ENCODE peak calls at places on chromosomes 6 and 20, in four cellular contexts. P is lower leg skin, W is AG10803, Y is cardiac muscle cell. T is an unnamed sample.
A peak's percentile ranks its signal among the peaks of the same experiment; 100 is the strongest.

GRCh38 chr6:138508676-138508988 is 9.3 kb upstream of the NHSL1 start:
- DNase-seq in P (no peak), W (no peak), Y (no peak), T (no peak)

GRCh38 chr6:39005774-39006173 is 42.8 kb upstream of the GLP1R start:
- DNase-seq in P (no peak), W (no peak), Y (no peak), T (no peak)

GRCh38 chr6:133236898-133237297 is 4.3 kb upstream of the EYA4 start:
- DNase-seq in P (no peak), W (peak; percentile 9), Y (no peak), T (no peak)

GRCh38 chr6:21593927-21594421 is 423 bp downstream of the SOX4 start:
- DNase-seq in P (no peak), W (peak; percentile 71), Y (peak; percentile 68), T (no peak)

GRCh38 chr6:53306819-53307347 is 41.9 kb downstream of the ELOVL5 start:
- DNase-seq in P (no peak), W (no peak), Y (no peak), T (no peak)

GRCh38 chr6:133756046-133756445 is 132.9 kb upstream of the TCF21 start:
- DNase-seq in P (no peak), W (peak; percentile 63), Y (no peak), T (no peak)

GRCh38 chr20:6783752-6784725 is 16.6 kb downstream of the BMP2 start:
- DNase-seq in P (no peak), W (peak; percentile 68), Y (no peak), T (no peak)

GRCh38 chr6:110645685-110646418 is 169.4 kb downstream of the CDK19 start:
- DNase-seq in P (no peak), W (no peak), Y (no peak), T (no peak)

GRCh38 chr6:4943716-4944115 is 60.1 kb downstream of the RPP40 start:
- DNase-seq in P (no peak), W (no peak), Y (no peak), T (no peak)

GRCh38 chr20:35010405-35011192 is 54.9 kb downstream of the MYH7B start:
- DNase-seq in P (peak; percentile 79), W (no peak), Y (peak; percentile 72), T (peak; percentile 64)

GRCh38 chr6:35496036-35496850 is 636 bp downstream of the TEAD3 start:
- DNase-seq in P (peak; percentile 91), W (peak; percentile 30), Y (peak; percentile 73), T (no peak)

GRCh38 chr6:132401941-132402275 is 633 bp upstream of the MOXD1 start:
- DNase-seq in P (no peak), W (no peak), Y (no peak), T (no peak)

GRCh38 chr20:25083141-25083772 is 1.3 kb upstream of the VSX1 start:
- DNase-seq in P (peak; percentile 72), W (no peak), Y (no peak), T (peak; percentile 50)

GRCh38 chr6:105807905-105808304 is 278.2 kb upstream of the PRDM1 start:
- DNase-seq in P (no peak), W (no peak), Y (no peak), T (no peak)

GRCh38 chr6:32752580-32752979 is 10.8 kb downstream of the HLA-DQB2 start:
- DNase-seq in P (no peak), W (no peak), Y (no peak), T (no peak)

GRCh38 chr6:43669922-43670622 is 17.5 kb downstream of the MRPS18A start:
- DNase-seq in P (no peak), W (no peak), Y (peak; percentile 60), T (no peak)
- TF ChIP-seq CTCF in P (no peak), W (no peak), Y (no peak), T (no peak)

GRCh38 chr6:14151773-14152172 is 34.2 kb downstream of the CD83 start:
- DNase-seq in P (no peak), W (no peak), Y (no peak), T (no peak)
- TF ChIP-seq CTCF in P (no peak), W (no peak), Y (no peak), T (no peak)

DNA sequence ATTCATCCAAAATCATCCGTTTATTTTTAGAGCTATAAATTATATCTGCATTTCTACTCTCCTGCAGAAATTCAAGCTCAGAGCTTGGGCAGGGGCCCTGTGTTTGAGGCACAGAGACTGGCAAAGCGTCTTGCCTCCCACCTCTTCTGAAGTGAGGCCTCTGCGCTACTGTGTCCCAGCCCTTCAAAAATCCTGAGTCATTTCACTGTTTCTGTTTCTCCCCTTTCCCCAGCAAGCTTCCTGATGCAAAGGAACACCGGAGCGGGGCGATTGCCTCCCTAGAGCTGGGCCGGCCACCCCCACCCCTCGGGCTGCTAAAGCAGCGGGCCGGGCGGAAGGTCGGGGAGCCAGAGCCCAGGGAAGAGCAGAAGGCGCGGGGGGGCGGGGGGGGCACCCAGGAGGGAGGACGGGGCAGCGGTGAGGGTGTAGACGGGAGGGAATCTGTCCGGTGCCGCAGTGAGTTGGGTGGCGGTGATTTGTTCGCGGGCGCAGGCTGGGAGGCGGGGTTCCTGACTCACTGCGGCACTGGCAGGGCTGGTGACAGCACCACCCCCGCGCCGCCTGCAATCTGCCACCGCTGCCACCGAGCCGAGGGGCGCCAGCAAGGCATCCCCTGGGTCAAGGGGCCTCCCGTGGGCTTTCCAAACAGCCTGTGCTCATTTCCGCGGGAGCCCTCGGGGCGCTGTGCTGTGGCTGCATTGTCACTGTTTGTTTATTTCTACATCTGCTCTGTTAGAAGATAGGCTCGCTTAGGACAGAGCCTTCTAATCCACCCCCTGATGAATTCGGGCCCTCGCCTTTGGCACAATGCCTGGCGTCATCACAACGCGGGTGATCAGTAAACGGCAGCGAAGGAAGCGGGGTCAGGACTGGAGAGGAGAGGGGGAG is 46.5 kb upstream of the SNAP25 start:
- DNase-seq in P (no peak), W (peak; percentile 5), Y (peak; percentile 45), T (peak; percentile 72)
- TF ChIP-seq CTCF in P (no peak), W (no peak), Y (no peak), T (no peak)

GRCh38 chr6:70905676-70906075 is 51.2 kb downstream of the B3GAT2 start:
- DNase-seq in P (no peak), W (no peak), Y (no peak), T (no peak)

GRCh38 chr6:70900061-70900460 is 56.8 kb downstream of the B3GAT2 start:
- DNase-seq in P (no peak), W (no peak), Y (no peak), T (no peak)

GRCh38 chr6:70903665-70904452 is 53.0 kb downstream of the B3GAT2 start:
- DNase-seq in P (no peak), W (no peak), Y (no peak), T (no peak)

GRCh38 chr6:70901324-70901723 is 55.5 kb downstream of the B3GAT2 start:
- DNase-seq in P (no peak), W (no peak), Y (no peak), T (no peak)
- TF ChIP-seq CTCF in P (no peak), W (peak; percentile 38), Y (peak; percentile 27), T (peak; percentile 62)

GRCh38 chr6:120077489-120077888 is 727.9 kb upstream of the MAN1A1 start:
- DNase-seq in P (peak; percentile 64), W (peak; percentile 10), Y (peak; percentile 61), T (no peak)
- TF ChIP-seq CTCF in P (no peak), W (peak; percentile 32), Y (peak; percentile 10), T (peak; percentile 22)

T was measured in type B pancreatic cell.